ENCODE peak calls at places on chromosomes 7 and 10, in nine cellular contexts. P is psoas muscle; Y is chondrocyte; R is CD4-positive, alpha-beta T cell; A is GM10248; F is endothelial cell; K is spleen; G is HFF-Myc; Q is AG04450. D is an unnamed sample.

GRCh38 chr7:6637544-6638229 is 569 bp downstream of the ZNF316 start:
- DNase-seq in F (peak; percentile 61), K (peak; percentile 92), A (peak; percentile 92), P (no peak), G (no peak), Q (no peak), Y (no peak), R (peak; percentile 46), D (no peak)

GRCh38 chr7:139769066-139769465 is 8.7 kb downstream of the HIPK2 start:
- DNase-seq in Q (no peak), A (no peak), R (no peak), Y (no peak), F (no peak), K (no peak), G (no peak), P (no peak), D (no peak)

GRCh38 chr10:62666264-62666663 is 138.3 kb upstream of the ADO start:
- DNase-seq in P (no peak), K (no peak), G (no peak), Y (no peak), A (no peak), F (no peak), Q (no peak), R (no peak), D (no peak)

GRCh38 chr10:95841711-95842498 is 65.9 kb upstream of the CC2D2B start:
- DNase-seq in K (no peak), P (no peak), R (peak; percentile 7), Y (no peak), Q (peak; percentile 27), A (peak; percentile 38), G (peak; percentile 46), F (peak; percentile 56), D (no peak)

GRCh38 chr7:5598769-5599371 is 175.2 kb upstream of the TNRC18 start:
- DNase-seq in K (no peak), G (no peak), Y (no peak), Q (no peak), P (no peak), A (peak; percentile 55), R (no peak), F (no peak), D (no peak)

GRCh38 chr10:33100996-33101747 is 143.1 kb upstream of the ITGB1 start:
- DNase-seq in Y (no peak), K (no peak), G (no peak), A (no peak), F (no peak), Q (no peak), R (no peak), P (no peak), D (no peak)

GRCh38 chr10:3494131-3494878 is 290.7 kb downstream of the KLF6 start:
- DNase-seq in F (no peak), Q (no peak), Y (no peak), R (no peak), K (no peak), A (no peak), G (no peak), P (no peak), D (no peak)

GRCh38 chr10:80501913-80502521 is 35.7 kb upstream of the SH2D4B start:
- DNase-seq in G (no peak), P (peak; percentile 20), A (no peak), K (peak; percentile 67), F (no peak), Y (no peak), Q (no peak), R (no peak), D (no peak)

GRCh38 chr10:71409516-71410104 is 12.9 kb downstream of the CDH23 start:
- DNase-seq in Q (no peak), K (no peak), F (no peak), Y (no peak), G (no peak), A (no peak), P (no peak), R (no peak), D (peak; percentile 16)

GRCh38 chr10:35219292-35219691 is 92.6 kb downstream of the CREM start:
- DNase-seq in A (no peak), G (no peak), K (no peak), Q (no peak), R (no peak), F (no peak), P (no peak), Y (no peak), D (no peak)

GRCh38 chr7:95144256-95144655 is 180.1 kb downstream of the PON1 start:
- DNase-seq in A (no peak), F (no peak), K (no peak), Q (no peak), G (no peak), R (no peak), Y (no peak), P (no peak), D (no peak)

DNA sequence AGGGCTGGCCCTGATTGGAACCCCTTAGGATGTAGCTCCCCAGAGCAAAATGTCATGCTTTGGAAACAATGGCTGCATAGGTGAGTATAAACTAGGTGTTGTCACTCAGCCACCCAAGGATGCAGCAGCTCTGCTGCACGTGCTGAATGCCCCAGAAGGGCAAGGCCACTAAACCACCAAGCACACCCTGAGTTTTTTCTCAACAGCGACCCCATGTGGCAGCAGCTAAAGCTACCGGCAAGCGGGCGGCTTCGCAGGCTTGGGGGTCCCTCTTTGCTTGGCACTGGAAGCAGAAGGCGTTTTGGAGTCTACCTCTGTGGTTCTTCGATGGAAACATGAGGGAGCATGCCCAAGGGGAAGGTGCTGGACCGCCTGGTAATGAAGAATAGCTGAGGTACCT is 152.3 kb downstream of the GFRA1 start:
- DNase-seq in G (no peak), Y (no peak), F (peak; percentile 47), A (no peak), K (no peak), P (no peak), R (no peak), Q (no peak), D (no peak)
- TF ChIP-seq CTCF in G (peak; percentile 49), Y (peak; percentile 67), F (peak; percentile 77), A (no peak), K (no peak), P (no peak), R (no peak), Q (no peak), D (peak; percentile 52)

DNA sequence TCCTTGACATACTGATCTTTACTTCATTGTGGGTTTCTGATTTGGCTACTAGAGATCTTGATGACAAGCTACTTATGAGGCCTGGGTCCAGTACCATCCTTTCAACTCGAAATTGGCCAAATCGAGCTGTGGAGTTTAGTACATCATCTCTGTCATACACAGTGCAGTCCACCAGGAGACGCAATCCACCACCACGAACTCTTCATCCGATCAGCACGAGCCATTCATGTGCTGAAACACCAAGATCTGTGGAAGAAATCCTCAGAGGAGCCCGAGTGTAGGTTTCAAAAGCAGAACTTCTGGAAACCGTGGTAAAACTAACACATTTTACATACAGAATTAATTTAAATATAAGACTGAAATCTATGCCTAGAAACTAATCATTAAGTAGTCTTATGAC is 14.2 kb downstream of the DNAJC9 start:
- DNase-seq in R (no peak), G (no peak), Y (no peak), A (no peak), K (no peak), F (peak; percentile 16), Q (no peak), P (no peak), D (no peak)
- TF ChIP-seq CTCF in R (no peak), G (peak; percentile 24), Y (peak; percentile 32), A (no peak), K (no peak), F (no peak), Q (peak; percentile 22), P (no peak), D (no peak)

DNA sequence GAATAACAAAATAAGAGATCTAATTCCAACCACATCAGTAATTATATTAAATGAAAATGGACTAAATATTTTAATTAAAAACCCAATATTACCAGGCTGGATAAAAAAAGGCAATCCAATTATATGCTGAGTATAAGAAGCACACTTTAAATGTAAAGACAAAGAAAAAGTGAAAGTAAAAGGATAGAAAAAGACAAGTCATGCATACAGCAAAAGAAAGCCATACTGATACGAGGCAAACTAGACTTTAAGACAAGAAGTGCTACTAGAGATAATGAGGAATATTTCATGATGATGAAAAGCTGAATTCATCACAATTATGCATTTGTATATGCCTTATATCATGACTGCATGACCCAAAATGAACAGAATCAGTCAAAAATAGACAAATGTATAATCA is 628.6 kb downstream of the PHTF2 start:
- DNase-seq in K (no peak), Y (no peak), G (no peak), F (no peak), Q (no peak), A (peak; percentile 4), R (no peak), P (no peak), D (no peak)
- TF ChIP-seq CTCF in K (no peak), Y (no peak), G (no peak), F (no peak), Q (no peak), A (no peak), R (no peak), P (no peak), D (no peak)

DNA sequence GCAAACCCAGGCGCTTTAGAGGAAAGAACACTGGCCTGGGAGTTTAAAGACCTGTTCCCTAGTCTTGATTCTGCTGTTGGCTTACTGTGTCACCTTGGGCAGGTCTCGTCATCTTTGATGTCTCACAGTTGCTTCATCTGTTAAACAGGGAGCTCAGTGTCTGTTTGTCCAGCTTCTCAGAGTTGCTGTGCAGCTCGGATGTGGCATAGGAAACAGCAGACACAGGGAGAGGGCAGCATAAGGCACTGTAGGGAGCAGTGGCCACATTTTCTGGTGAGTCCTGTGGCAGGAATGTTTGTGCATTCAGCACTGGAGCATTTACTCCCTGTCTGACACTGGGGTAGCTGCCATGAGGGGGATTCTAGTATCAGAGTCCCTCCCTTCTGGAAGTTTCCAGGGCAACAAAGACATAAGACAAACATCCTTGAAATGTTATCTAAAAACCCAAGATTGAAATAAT is 2.0 kb downstream of the REPIN1 start:
- DNase-seq in G (no peak), F (no peak), K (no peak), R (no peak), P (no peak), Y (no peak), A (no peak), Q (no peak), D (no peak)
- TF ChIP-seq CTCF in G (no peak), F (no peak), K (no peak), R (no peak), P (no peak), Y (peak; percentile 16), A (no peak), Q (no peak), D (no peak)

GRCh38 chr10:116690356-116691078 is 51.8 kb downstream of the HSPA12A start:
- DNase-seq in R (no peak), Y (no peak), Q (no peak), P (no peak), G (no peak), F (peak; percentile 34), A (no peak), K (no peak), D (no peak)
- TF ChIP-seq CTCF in R (no peak), Y (peak; percentile 79), Q (peak; percentile 47), P (peak; percentile 41), G (no peak), F (no peak), A (no peak), K (no peak), D (peak; percentile 31)

GRCh38 chr7:25854059-25854458 is 297.9 kb upstream of the NFE2L3 start:
- DNase-seq in R (no peak), G (no peak), F (no peak), P (no peak), Q (no peak), K (no peak), Y (no peak), A (no peak), D (no peak)
- TF ChIP-seq CTCF in R (no peak), G (no peak), F (no peak), P (no peak), Q (no peak), K (no peak), Y (no peak), A (no peak), D (no peak)

GRCh38 chr10:66455304-66455703 is 470.5 kb upstream of the LRRTM3 start:
- DNase-seq in Y (no peak), K (no peak), G (no peak), A (no peak), P (no peak), Q (no peak), F (no peak), R (no peak), D (no peak)
- TF ChIP-seq CTCF in Y (peak; percentile 31), K (no peak), G (no peak), A (no peak), P (no peak), Q (peak; percentile 6), F (no peak), R (no peak), D (no peak)

D was measured in mesothelial cell of epicardium.